ENCODE peak calls at places on chromosome X, in six cellular contexts. R is naive thymus-derived CD8-positive, alpha-beta T cell; C is Calu3; N is GM12892; G is MV-4-11; V is AG08396. O is an unnamed sample.

GRCh38 chrX:7074135-7074907 is 73.2 kb upstream of the STS start:
- DNase-seq in R (no peak), C (no peak), N (no peak), G (no peak), V (peak; percentile 6), O (no peak)

GRCh38 chrX:40224658-40225057 is 126.9 kb upstream of the BCOR start:
- DNase-seq in R (no peak), C (no peak), N (no peak), G (no peak), V (no peak), O (no peak)

GRCh38 chrX:1403228-1403627 is 11.3 kb upstream of the SLC25A6 start:
- DNase-seq in R (no peak), C (no peak), N (no peak), G (no peak), V (no peak), O (no peak)

GRCh38 chrX:13029341-13029740 is 15.1 kb downstream of the FAM9C start:
- DNase-seq in R (no peak), C (peak; percentile 59), N (no peak), G (no peak), V (peak; percentile 32), O (peak; percentile 32)

GRCh38 chrX:149830192-149830873 is 48.6 kb downstream of the MAGEA9 start:
- DNase-seq in R (no peak), C (no peak), N (no peak), G (no peak), V (peak; percentile 13), O (no peak)

GRCh38 chrX:45712067-45712466 is 511.4 kb upstream of the DIPK2B start:
- DNase-seq in R (no peak), C (no peak), N (no peak), G (no peak), V (no peak), O (no peak)

GRCh38 chrX:51837926-51838325 is 55.5 kb upstream of the MAGED1 start:
- DNase-seq in R (no peak), C (peak; percentile 51), N (no peak), G (no peak), V (no peak), O (no peak)

GRCh38 chrX:23737413-23737812 is 5.7 kb downstream of the ACOT9 start:
- DNase-seq in R (no peak), C (no peak), N (no peak), G (no peak), V (no peak), O (no peak)

GRCh38 chrX:19964017-19964710 is 26.7 kb downstream of the BCLAF3 start:
- DNase-seq in R (no peak), C (no peak), N (no peak), G (no peak), V (no peak), O (no peak)

GRCh38 chrX:24657671-24658410 is 10.7 kb upstream of the PCYT1B start:
- DNase-seq in R (no peak), C (no peak), N (no peak), G (no peak), V (no peak), O (no peak)

GRCh38 chrX:15107367-15107988 is 162.4 kb downstream of the ASB9 start:
- DNase-seq in R (no peak), C (peak; percentile 2), N (no peak), G (no peak), V (no peak), O (no peak)

GRCh38 chrX:48937065-48937907 is 18.5 kb upstream of the PIM2 start:
- DNase-seq in R (peak; percentile 96), C (no peak), N (peak; percentile 49), G (peak; percentile 95), V (no peak), O (peak; percentile 31)

GRCh38 chrX:31331045-31331444 is 259.2 kb upstream of the FTHL17 start:
- DNase-seq in R (no peak), C (no peak), N (no peak), G (no peak), V (no peak), O (no peak)

O was measured in Kasumi-1.